ENCODE peak calls at places on chromosome 22, in five cellular contexts. Z is psoas muscle, A is fibroblast of villous mesenchyme, W is cardiac muscle cell, T is foreskin fibroblast. U is an unnamed sample.
A peak's percentile ranks its signal among the peaks of the same experiment; 100 is the strongest.

GRCh38 chr22:34886812-34887211 is 179.1 kb upstream of the ISX start:
- DNase-seq in Z (no peak), T (no peak), A (no peak), W (no peak), U (no peak)

GRCh38 chr22:48376936-48377335 is 1450.7 kb downstream of the BRD1 start:
- DNase-seq in T (no peak), Z (no peak), W (no peak), A (no peak), U (no peak)

GRCh38 chr22:28899199-28899853 is 16.0 kb downstream of the ZNRF3 start:
- DNase-seq in Z (no peak), T (no peak), A (no peak), W (no peak), U (no peak)

GRCh38 chr22:50530280-50530856 is 556 bp upstream of the TYMP start:
- DNase-seq in T (peak; percentile 73), W (no peak), A (peak; percentile 89), Z (peak; percentile 92), U (peak; percentile 85)

GRCh38 chr22:20319041-20319744 is 667 bp downstream of the DGCR6L start:
- DNase-seq in W (peak; percentile 31), A (peak; percentile 19), Z (no peak), T (no peak), U (no peak)

GRCh38 chr22:37544955-37545702 is 15.2 kb upstream of the CDC42EP1 start:
- DNase-seq in Z (no peak), T (peak; percentile 53), W (peak; percentile 66), A (peak; percentile 71), U (peak; percentile 74)

GRCh38 chr22:33914131-33914530 is 6.1 kb downstream of the LARGE1 start:
- DNase-seq in Z (no peak), T (no peak), A (no peak), W (no peak), U (no peak)

GRCh38 chr22:40874016-40874415 is 12.1 kb upstream of the DNAJB7 start:
- DNase-seq in Z (no peak), A (no peak), T (no peak), W (no peak), U (no peak)

GRCh38 chr22:20591660-20592310 is 84.4 kb downstream of the MED15 start:
- DNase-seq in A (peak; percentile 38), W (peak; percentile 67), T (peak; percentile 32), Z (no peak), U (peak; percentile 75)

GRCh38 chr22:35437038-35437437 is 37.1 kb downstream of the MCM5 start:
- DNase-seq in W (no peak), T (no peak), Z (no peak), A (no peak), U (no peak)

GRCh38 chr22:23722168-23722567 is 28.7 kb downstream of the ZNF70 start:
- DNase-seq in A (no peak), Z (no peak), W (no peak), T (no peak), U (no peak)

GRCh38 chr22:43978558-43978957 is 23.3 kb downstream of the SAMM50 start:
- DNase-seq in W (no peak), Z (no peak), T (no peak), A (no peak), U (no peak)
- TF ChIP-seq CTCF in W (no peak), Z (no peak), T (no peak), A (no peak), U (no peak)

DNA sequence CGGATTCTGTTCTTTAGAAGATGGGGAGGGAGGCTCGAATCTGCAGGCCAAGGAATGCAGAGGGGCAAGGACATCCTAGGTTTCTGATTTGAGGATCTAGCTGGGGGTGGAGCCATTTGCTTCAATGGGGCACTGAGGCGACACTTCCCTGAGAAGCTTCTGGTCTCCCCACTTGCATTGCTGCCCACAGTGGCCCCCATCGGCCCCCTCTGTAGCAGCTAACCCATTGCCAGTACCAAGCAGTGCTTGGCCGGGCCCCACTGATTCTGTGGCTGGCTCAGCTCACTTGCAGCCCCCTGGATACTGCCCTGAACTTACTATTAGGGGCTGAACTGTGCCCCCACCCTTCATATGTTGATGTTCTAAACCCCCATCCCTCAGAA is 42.9 kb upstream of the SHISAL1 start:
- DNase-seq in W (no peak), T (no peak), Z (peak; percentile 5), A (no peak), U (no peak)
- H3K4me3 ChIP-seq in W (no peak overlapping the region), T (no peak overlapping the region), Z (no peak overlapping the region), A (no peak overlapping the region), U (no peak overlapping the region)

GRCh38 chr22:49469896-49470740 is 357.6 kb downstream of the BRD1 start:
- DNase-seq in W (no peak), A (no peak), Z (no peak), T (no peak), U (no peak)
- TF ChIP-seq CTCF in W (no peak), A (no peak), Z (no peak), T (no peak), U (no peak)

GRCh38 chr22:17444204-17444504 is 74.9 kb downstream of the CECR2 start:
- DNase-seq in A (no peak), T (no peak), Z (peak; percentile 56), W (no peak), U (no peak)

GRCh38 chr22:17441326-17441725 is 72.1 kb downstream of the CECR2 start:
- DNase-seq in T (no peak), A (no peak), W (no peak), Z (no peak), U (no peak)

GRCh38 chr22:17446704-17447103 is 77.4 kb downstream of the CECR2 start:
- DNase-seq in A (no peak), Z (no peak), T (no peak), W (no peak), U (no peak)

GRCh38 chr22:17443413-17444203 is 74.3 kb downstream of the CECR2 start:
- DNase-seq in T (no peak), W (no peak), Z (peak; percentile 62), A (no peak), U (peak; percentile 40)
- H3K4me3 ChIP-seq in T (no peak overlapping the region), W (no peak overlapping the region), Z (peak overlapping the region; percentile 53), A (no peak overlapping the region), U (no peak overlapping the region)

GRCh38 chr22:39808087-39808486 is 85.5 kb downstream of the ENTHD1 start:
- DNase-seq in Z (no peak), W (no peak), A (peak; percentile 43), T (peak; percentile 2), U (peak; percentile 14)
- TF ChIP-seq CTCF in Z (peak; percentile 29), W (peak; percentile 53), A (peak; percentile 69), T (peak; percentile 27), U (peak; percentile 51)

DNA sequence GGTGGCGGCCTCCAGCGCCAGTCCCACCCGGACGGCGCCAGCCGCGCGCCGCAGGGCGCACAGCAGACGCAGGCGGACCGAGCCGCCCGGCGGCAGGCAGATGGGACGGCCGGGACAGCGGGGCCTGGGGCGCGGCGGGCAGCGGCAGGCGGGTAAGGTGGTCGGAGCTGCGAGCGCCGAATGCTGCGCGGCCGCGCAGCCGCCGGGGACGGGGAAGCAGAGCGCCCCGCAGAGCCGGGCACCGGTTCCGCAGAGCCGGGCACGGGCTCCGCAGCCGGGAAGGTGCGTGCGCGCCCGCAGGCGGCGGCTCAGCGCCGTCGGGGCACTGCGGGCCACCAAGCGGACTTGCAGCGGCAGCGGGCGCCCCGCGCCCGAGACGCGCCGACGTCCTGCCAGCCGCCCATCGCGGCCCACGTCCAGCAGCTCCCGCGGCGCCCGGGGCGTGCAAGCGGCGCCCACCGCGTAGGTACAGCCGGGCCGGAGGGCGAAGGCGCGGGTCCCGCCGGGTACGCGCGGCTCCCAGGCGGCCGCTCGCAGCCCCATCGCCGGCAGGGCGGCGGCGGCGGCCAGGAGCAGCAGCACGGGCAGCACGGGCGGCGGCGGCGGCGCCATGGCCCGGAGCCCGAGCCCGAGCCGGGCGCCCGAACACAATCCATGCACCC is 730 bp downstream of the CELSR1 start:
- DNase-seq in Z (peak; percentile 44), A (no peak), T (no peak), W (peak; percentile 51), U (no peak)
- H3K4me3 ChIP-seq in Z (peak overlapping the region; percentile 49), A (no peak overlapping the region), T (no peak overlapping the region), W (peak overlapping the region; percentile 90), U (no peak overlapping the region)

GRCh38 chr22:24772493-24773220 is 1.9 kb downstream of the PIWIL3 start:
- DNase-seq in A (peak; percentile 58), Z (no peak), W (peak; percentile 53), T (peak; percentile 29), U (peak; percentile 62)

GRCh38 chr22:24775769-24776492 is 1.4 kb upstream of the PIWIL3 start:
- DNase-seq in A (peak; percentile 48), T (no peak), W (no peak), Z (no peak), U (peak; percentile 58)

DNA sequence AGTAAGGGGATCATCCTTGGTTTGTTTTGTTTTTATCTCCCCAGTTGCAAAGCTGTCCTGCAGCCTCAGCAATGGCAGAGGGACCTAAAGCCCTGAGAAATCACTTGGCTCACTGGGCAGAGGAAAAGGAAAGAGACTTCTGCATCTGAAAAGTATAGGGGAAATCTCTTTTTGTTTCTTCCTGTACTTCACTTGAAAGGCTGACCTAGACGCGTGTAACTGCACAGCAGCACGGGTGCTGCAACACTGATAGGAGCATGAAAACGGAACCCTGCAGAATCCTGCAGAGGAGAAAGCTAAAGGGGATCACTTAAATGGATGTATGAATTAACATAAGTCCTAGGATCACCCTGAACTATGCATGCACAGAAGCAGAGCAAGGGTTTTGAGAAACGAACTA is 2.0 kb upstream of the PIWIL3 start:
- DNase-seq in Z (no peak), A (no peak), W (no peak), T (no peak), U (no peak)
- TF ChIP-seq CTCF in Z (no peak), A (no peak), W (no peak), T (no peak), U (no peak)

U was measured in choroid plexus epithelial cell.